ENCODE peak calls at places on chromosomes 13 and 19, in five cellular contexts. D, G, T, O and I are unnamed samples.

GRCh38 chr13:21063031-21063430 is 1.6 kb upstream of the LATS2 start:
- DNase-seq in D (no peak), G (no peak), T (no peak), O (no peak), I (no peak)

GRCh38 chr13:30020726-30021312 is 170.4 kb upstream of the UBL3 start:
- DNase-seq in D (no peak), G (no peak), T (no peak), O (peak; percentile 21), I (no peak)

GRCh38 chr13:100594731-100595130 is 6.1 kb upstream of the GGACT start:
- DNase-seq in D (peak; percentile 46), G (no peak), T (no peak), O (no peak), I (no peak)

GRCh38 chr13:95603887-95604533 is 40.5 kb downstream of the DZIP1 start:
- DNase-seq in D (peak; percentile 73), G (peak; percentile 66), T (no peak), O (no peak), I (no peak)

GRCh38 chr19:48686103-48686502 is 9.7 kb upstream of the FUT2 start:
- DNase-seq in D (no peak), G (no peak), T (no peak), O (no peak), I (no peak)

GRCh38 chr13:66506979-66507378 is 723.2 kb downstream of the PCDH9 start:
- DNase-seq in D (no peak), G (no peak), T (no peak), O (no peak), I (no peak)

GRCh38 chr19:2385053-2385721 is 25.1 kb downstream of the TMPRSS9 start:
- DNase-seq in D (peak; percentile 81), G (peak; percentile 18), T (no peak), O (peak; percentile 75), I (no peak)

GRCh38 chr13:80685942-80686341 is 345.0 kb upstream of the SPRY2 start:
- DNase-seq in D (no peak), G (no peak), T (no peak), O (no peak), I (no peak)

GRCh38 chr19:674282-675151 is 1.7 kb upstream of the FSTL3 start:
- DNase-seq in D (no peak), G (no peak), T (no peak), O (no peak), I (no peak)

GRCh38 chr19:16540948-16541347 is 1.3 kb downstream of the CHERP start:
- DNase-seq in D (no peak), G (no peak), T (no peak), O (no peak), I (no peak)

GRCh38 chr19:4582980-4583842 is 23.7 kb upstream of the SEMA6B start:
- DNase-seq in D (no peak), G (no peak), T (no peak), O (no peak), I (no peak)

GRCh38 chr19:30593358-30593757 is 221.2 kb downstream of the ZNF536 start:
- DNase-seq in D (no peak), G (no peak), T (no peak), O (no peak), I (no peak)

GRCh38 chr13:88656751-88657150 is 985.6 kb downstream of the SLITRK5 start:
- DNase-seq in D (no peak), G (no peak), T (no peak), O (no peak), I (no peak)

GRCh38 chr13:30421093-30422055 is 919 bp upstream of the UBE2L5 start:
- DNase-seq in D (peak; percentile 72), G (peak; percentile 81), T (peak; percentile 62), O (no peak), I (peak; percentile 9)

GRCh38 chr19:42088471-42089190 is 12.7 kb downstream of the ZNF574 start:
- DNase-seq in D (no peak), G (peak; percentile 39), T (no peak), O (no peak), I (no peak)

GRCh38 chr19:46975011-46975917 is 44.4 kb upstream of the NPAS1 start:
- DNase-seq in D (no peak), G (no peak), T (no peak), O (no peak), I (no peak)

GRCh38 chr13:94050039-94050438 is 429.4 kb downstream of the DCT start:
- DNase-seq in D (no peak), G (no peak), T (no peak), O (no peak), I (no peak)

GRCh38 chr19:10333758-10334339 is 520 bp upstream of the RAVER1 start:
- DNase-seq in D (no peak), G (no peak), T (no peak), O (no peak), I (no peak)

DNA sequence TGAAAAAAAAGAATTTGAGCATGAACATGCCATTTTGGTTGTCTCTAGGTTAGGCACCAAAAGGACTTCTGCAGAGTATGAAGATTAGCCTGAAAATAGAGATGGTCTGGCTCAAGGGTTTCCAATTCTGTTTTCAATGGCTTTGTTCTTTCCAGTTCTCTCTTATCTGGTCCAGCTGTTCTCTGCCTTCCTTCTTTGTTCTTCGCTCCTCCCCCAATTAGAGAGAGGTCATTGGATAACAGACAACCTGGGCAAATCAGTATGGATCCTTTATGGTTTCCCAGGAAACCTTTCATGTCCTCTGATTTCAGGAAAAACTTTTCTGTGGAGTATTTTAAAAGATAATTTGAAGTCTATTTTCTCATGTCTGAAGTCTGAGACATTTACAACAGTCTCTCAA is 623.4 kb downstream of the PCDH17 start:
- DNase-seq in D (no peak), G (no peak), T (no peak), O (no peak), I (no peak)
- H3K4me3 ChIP-seq in D (no peak overlapping the region), G (no peak overlapping the region), T (no peak overlapping the region), O (no peak overlapping the region), I (no peak overlapping the region)

DNA sequence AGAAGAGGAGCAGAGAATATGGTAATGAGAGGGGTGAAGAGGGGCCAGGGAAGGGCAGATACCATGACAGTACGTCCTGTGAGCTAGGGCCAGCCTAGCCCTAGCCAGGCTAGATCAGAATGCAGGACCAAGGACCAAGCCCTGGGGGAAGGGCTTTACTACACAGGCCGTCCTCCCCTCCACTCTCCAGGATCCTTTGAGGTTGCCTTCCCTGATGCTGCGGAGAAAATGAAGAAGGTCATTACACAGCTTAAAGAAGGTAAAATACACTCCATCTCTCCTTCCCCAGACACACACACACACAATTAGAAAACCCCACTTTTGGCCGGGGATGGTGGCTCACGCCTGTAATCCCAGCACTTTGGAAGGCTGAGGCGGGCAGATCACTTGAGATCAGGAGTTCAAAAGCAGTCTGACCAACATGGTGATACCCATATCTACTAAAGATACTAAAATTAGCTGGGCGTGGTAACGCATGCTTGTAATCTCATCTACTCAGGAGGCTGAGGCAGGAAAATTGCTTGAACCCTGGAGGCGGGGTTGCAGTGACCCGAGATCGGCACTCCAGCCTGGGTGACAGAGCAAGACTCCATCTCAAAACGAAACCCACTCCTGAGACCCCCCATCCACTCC is 8.5 kb downstream of the SPACA6 start:
- DNase-seq in D (no peak), G (no peak), T (no peak), O (no peak), I (no peak)
- H3K27ac ChIP-seq in D (no peak overlapping the region), G (no peak overlapping the region), T (peak overlapping the region; percentile 93), O (peak overlapping the region; percentile 84), I (no peak overlapping the region)

DNA sequence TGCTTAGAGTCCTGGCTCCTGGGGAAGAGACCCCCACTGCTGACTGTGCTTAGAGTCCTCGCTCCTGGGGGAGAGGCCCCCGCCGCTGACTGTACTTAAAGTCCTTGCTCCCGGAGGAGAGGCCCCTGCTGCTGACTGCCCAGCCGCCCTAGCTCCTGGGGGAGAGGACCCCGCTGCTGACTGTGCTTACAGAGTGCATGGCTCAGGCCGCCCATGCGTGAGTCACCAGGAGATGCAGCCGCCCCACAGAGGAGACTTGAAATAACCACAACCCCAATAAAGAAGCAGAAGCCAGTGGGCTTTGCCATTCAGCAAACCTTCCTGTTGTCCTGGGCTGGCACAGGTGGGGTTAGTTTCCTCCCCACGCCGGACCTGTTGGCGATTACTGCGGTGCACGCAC is 79.2 kb upstream of the C13orf46 start:
- DNase-seq in D (no peak), G (no peak), T (no peak), O (no peak), I (no peak)
- H3K4me1 ChIP-seq in D (no peaks in the 10 kb centered on the region), G (peaks cover 15% of the 10 kb centered on the region), T (peaks cover 12% of the 10 kb centered on the region), O (no peaks in the 10 kb centered on the region), I (peaks cover 26% of the 10 kb centered on the region)

GRCh38 chr19:53101518-53101917 is 1.7 kb downstream of the ZNF160 start:
- DNase-seq in D (no peak), G (no peak), T (no peak), O (no peak), I (no peak)
- H3K4me3 ChIP-seq in D (no peak overlapping the region), G (peak overlapping the region; percentile 93), T (peak overlapping the region; percentile 69), O (peak overlapping the region; percentile 43), I (no peak overlapping the region)

GRCh38 chr13:50617134-50617721 is 226.3 kb downstream of the DLEU7 start:
- DNase-seq in D (no peak), G (peak; percentile 92), T (no peak), O (peak; percentile 7), I (no peak)
- H3K27ac ChIP-seq in D (no peak overlapping the region), G (peak overlapping the region; percentile 51), T (no peak overlapping the region), O (no peak overlapping the region), I (no peak overlapping the region)

DNA sequence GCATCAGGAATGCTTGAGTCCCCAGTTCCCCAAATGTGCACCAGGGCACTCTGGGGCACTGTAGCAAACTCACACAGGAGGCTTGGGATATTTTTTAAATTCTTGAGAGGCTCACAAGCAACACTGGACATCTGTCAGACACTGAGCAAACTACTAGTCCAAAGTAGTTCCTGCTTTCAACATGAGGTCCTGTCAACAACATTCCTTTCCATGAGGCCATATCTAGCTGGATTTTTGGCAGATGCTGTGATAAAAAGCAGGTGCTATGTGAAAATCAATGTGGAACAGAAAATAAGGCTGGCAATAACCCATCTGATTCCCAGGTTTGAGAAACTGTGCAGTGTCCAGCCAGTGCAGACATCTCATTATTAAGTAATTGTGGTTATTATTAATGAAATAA is 50.5 kb downstream of the STARD13 start:
- DNase-seq in D (no peak), G (no peak), T (no peak), O (no peak), I (no peak)
- H3K4me1 ChIP-seq in D (peaks cover 3% of the 10 kb centered on the region), G (peaks cover 38% of the 10 kb centered on the region), T (peaks cover 32% of the 10 kb centered on the region), O (peaks cover 52% of the 10 kb centered on the region), I (no peaks in the 10 kb centered on the region)

GRCh38 chr19:6476155-6476895 is 5.3 kb downstream of the DENND1C start:
- DNase-seq in D (peak; percentile 96), G (peak; percentile 51), T (no peak), O (no peak), I (peak; percentile 53)

GRCh38 chr19:6472713-6473112 is 8.6 kb downstream of the CRB3 start:
- DNase-seq in D (no peak), G (no peak), T (no peak), O (no peak), I (no peak)

GRCh38 chr19:6471076-6471475 is 7.0 kb downstream of the CRB3 start:
- DNase-seq in D (no peak), G (no peak), T (no peak), O (no peak), I (no peak)

GRCh38 chr19:6475321-6476108 is 6.1 kb downstream of the DENND1C start:
- DNase-seq in D (peak; percentile 48), G (no peak), T (no peak), O (no peak), I (no peak)

GRCh38 chr19:6473652-6474051 is 7.9 kb downstream of the DENND1C start:
- DNase-seq in D (peak; percentile 92), G (no peak), T (no peak), O (no peak), I (no peak)
- H3K4me3 ChIP-seq in D (no peak overlapping the region), G (no peak overlapping the region), T (no peak overlapping the region), O (no peak overlapping the region), I (no peak overlapping the region)